ENCODE peak calls at places on chromosomes 3 and 15, in four cellular contexts. E is HepG2, T is B cell, R is tibial artery. X is an unnamed sample.

GRCh38 chr3:32424581-32425250 is 33.1 kb downstream of the CMTM7 start:
- DNase-seq in E (no peak), T (no peak), R (no peak), X (no peak)

GRCh38 chr15:62617741-62618140 is 424.8 kb upstream of the TPM1 start:
- DNase-seq in E (no peak), T (no peak), R (no peak), X (no peak)

GRCh38 chr15:55695432-55695831 is 47.5 kb downstream of the PRTG start:
- DNase-seq in E (no peak), T (no peak), R (no peak), X (no peak)

GRCh38 chr3:192010490-192010889 is 549.5 kb downstream of the PYDC2 start:
- DNase-seq in E (no peak), T (no peak), R (no peak), X (no peak)

GRCh38 chr3:125146601-125147490 is 65.7 kb downstream of the SLC12A8 start:
- DNase-seq in E (no peak), T (peak; percentile 64), R (no peak), X (no peak)

GRCh38 chr3:193776626-193777025 is 183.6 kb downstream of the OPA1 start:
- DNase-seq in E (no peak), T (peak; percentile 52), R (no peak), X (no peak)

GRCh38 chr3:192947421-192947820 is 29.8 kb upstream of the MB21D2 start:
- DNase-seq in E (no peak), T (no peak), R (no peak), X (no peak)

GRCh38 chr3:17491601-17492000 is 250.8 kb downstream of the TBC1D5 start:
- DNase-seq in E (no peak), T (no peak), R (no peak), X (no peak)

GRCh38 chr3:98812851-98813374 is 49.8 kb downstream of the ST3GAL6 start:
- DNase-seq in E (peak; percentile 82), T (no peak), R (no peak), X (no peak)

GRCh38 chr15:100241572-100242479 is 99.9 kb downstream of the ADAMTS17 start:
- DNase-seq in E (peak; percentile 63), T (no peak), R (peak; percentile 85), X (no peak)

GRCh38 chr3:123424321-123424998 is 24.4 kb downstream of the ADCY5 start:
- DNase-seq in E (no peak), T (no peak), R (peak; percentile 92), X (no peak)

GRCh38 chr3:74033366-74033765 is 408.6 kb upstream of the PDZRN3 start:
- DNase-seq in E (no peak), T (no peak), R (no peak), X (no peak)

GRCh38 chr3:37819591-37819990 is 42.1 kb upstream of the CTDSPL start:
- DNase-seq in E (no peak), T (no peak), R (no peak), X (peak; percentile 83)

GRCh38 chr3:72738752-72739520 is 109.3 kb downstream of the SHQ1 start:
- DNase-seq in E (no peak), T (peak; percentile 49), R (no peak), X (no peak)

GRCh38 chr3:180680097-180680430 is 775 bp upstream of the CCDC39 start:
- DNase-seq in E (no peak), T (no peak), R (no peak), X (no peak)

GRCh38 chr15:37038036-37038715 is 62.2 kb downstream of the MEIS2 start:
- DNase-seq in E (no peak), T (no peak), R (no peak), X (no peak)

GRCh38 chr15:81160312-81161214 is 26.5 kb downstream of the CFAP161 start:
- DNase-seq in E (no peak), T (no peak), R (peak; percentile 79), X (peak; percentile 79)

GRCh38 chr3:56879453-56880224 is 77.9 kb upstream of the ARHGEF3 start:
- DNase-seq in E (no peak), T (no peak), R (no peak), X (no peak)

GRCh38 chr3:36906504-36907149 is 38.2 kb downstream of the TRANK1 start:
- DNase-seq in E (no peak), T (no peak), R (no peak), X (no peak)

GRCh38 chr3:131091768-131092167 is 65.1 kb downstream of the NEK11 start:
- DNase-seq in E (peak; percentile 8), T (no peak), R (no peak), X (no peak)

GRCh38 chr3:196813903-196814302 is 53.8 kb upstream of the SENP5 start:
- DNase-seq in E (no peak), T (no peak), R (no peak), X (no peak)

GRCh38 chr15:52023169-52023922 is 4.3 kb downstream of the MAPK6 start:
- DNase-seq in E (no peak), T (no peak), R (no peak), X (no peak)

GRCh38 chr3:155244699-155245098 is 48.8 kb downstream of the STRIT1 start:
- DNase-seq in E (no peak), T (no peak), R (no peak), X (no peak)

GRCh38 chr15:57685316-57685715 is 21.2 kb upstream of the POLR2M start:
- DNase-seq in E (no peak), T (no peak), R (no peak), X (no peak)

GRCh38 chr15:57684491-57685184 is 21.9 kb upstream of the POLR2M start:
- DNase-seq in E (no peak), T (no peak), R (no peak), X (peak; percentile 38)

GRCh38 chr15:57686657-57687056 is 19.9 kb upstream of the POLR2M start:
- DNase-seq in E (no peak), T (no peak), R (no peak), X (no peak)

GRCh38 chr15:57683481-57683880 is 23.0 kb upstream of the POLR2M start:
- DNase-seq in E (no peak), T (no peak), R (no peak), X (no peak)

DNA sequence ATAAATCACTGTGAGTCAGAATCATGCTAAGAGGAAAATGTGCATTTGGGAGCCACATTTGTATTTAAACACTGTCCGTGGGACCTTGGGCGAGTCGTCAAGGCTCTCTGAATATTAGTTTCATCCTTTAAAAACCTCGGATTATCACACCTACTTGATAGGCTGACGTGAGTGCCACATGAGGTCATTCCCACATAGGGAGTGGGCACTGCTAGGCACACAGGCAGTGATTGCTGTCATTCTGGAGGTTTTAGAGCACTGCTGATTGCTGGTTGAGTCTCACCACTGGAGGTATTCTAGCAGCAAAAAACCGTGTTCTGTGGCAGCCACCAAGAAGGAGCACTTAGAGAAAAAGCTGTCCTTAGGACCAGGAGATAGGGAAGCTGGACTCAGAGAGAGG is 20.8 kb upstream of the POLR2M start:
- DNase-seq in E (no peak), T (no peak), R (no peak), X (no peak)
- TF ChIP-seq CTCF in E (no peak), T (no peak), R (no peak), X (no peak)

DNA sequence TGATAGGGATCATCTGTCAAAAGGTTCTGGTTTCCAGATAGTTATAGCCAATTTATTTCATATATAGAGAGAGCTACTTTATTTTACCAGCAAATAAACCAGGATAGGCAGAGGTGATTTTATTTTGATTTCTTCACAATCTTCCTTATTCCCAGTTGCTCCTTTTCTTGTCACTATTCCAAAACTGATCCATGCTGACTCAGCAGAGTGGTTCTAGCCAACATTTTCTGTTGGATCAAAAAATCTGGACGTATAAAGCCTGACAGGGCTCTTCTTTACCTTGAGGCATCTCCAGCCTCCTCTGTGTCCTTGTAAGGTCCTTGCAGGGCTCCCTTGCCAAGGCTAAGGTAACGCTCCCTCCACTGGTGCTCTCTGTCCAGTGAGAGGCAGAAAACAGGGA is 15.8 kb downstream of the HDC start:
- DNase-seq in E (no peak), T (no peak), R (no peak), X (no peak)
- TF ChIP-seq CTCF in E (no peak), T (no peak), R (no peak), X (no peak)

DNA sequence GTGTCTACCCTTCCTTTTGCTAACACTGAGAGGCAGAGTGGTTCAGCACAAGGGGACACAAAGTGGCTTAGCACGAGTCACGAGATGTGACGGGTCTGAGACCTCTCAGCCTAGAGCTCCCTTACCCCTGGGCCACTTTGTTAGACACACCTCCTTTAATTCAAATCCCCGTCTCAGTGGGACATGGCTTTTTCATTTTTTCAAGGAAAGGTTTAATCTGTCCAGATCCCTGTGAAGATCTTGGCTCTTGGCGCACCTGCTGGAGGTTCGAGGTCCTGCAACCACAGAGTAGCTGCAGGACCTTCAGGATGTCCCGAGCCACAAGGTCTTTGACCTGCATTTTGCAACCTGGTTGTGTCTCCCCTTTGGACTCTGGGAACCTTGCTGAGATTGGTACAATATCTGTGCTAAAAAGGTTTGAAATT is 52.0 kb downstream of the LPP start:
- DNase-seq in E (peak; percentile 81), T (no peak), R (no peak), X (no peak)
- TF ChIP-seq CTCF in E (peak; percentile 66), T (no peak), R (peak; percentile 25), X (no peak)

GRCh38 chr3:113828605-113829004 is 10.0 kb upstream of the GRAMD1C start:
- DNase-seq in E (no peak), T (no peak), R (no peak), X (no peak)

GRCh38 chr3:113819866-113820265 is 18.7 kb upstream of the GRAMD1C start:
- DNase-seq in E (no peak), T (no peak), R (no peak), X (no peak)

GRCh38 chr3:113829576-113830354 is 8.8 kb upstream of the GRAMD1C start:
- DNase-seq in E (no peak), T (peak; percentile 46), R (no peak), X (no peak)

DNA sequence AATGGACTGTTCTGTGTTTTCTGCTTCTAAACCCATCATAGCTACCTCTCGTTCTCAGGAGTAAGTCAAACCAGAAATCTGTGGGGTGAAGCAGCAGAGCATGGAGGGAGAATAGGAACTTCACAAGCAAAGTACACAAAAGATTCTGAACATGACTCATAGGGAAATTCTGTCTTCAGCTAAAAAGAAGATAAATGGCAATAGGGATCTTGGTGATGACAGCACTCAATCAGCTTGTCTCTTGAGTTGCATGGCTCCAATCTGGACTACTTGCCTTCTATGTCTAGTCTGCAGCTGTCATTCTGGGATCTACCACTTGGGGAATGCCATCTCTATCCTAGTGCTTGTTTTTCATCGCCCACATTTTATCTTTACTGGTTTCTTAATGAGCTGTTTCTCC is 13.5 kb upstream of the GRAMD1C start:
- DNase-seq in E (no peak), T (peak; percentile 70), R (no peak), X (no peak)
- TF ChIP-seq CTCF in E (peak; percentile 4), T (no peak), R (no peak), X (no peak)

GRCh38 chr3:104102386-104102785 is 1264.3 kb upstream of the ALCAM start:
- DNase-seq in E (peak; percentile 29), T (no peak), R (no peak), X (no peak)
- TF ChIP-seq CTCF in E (peak; percentile 72), T (peak; percentile 79), R (peak; percentile 15), X (no peak)

DNA sequence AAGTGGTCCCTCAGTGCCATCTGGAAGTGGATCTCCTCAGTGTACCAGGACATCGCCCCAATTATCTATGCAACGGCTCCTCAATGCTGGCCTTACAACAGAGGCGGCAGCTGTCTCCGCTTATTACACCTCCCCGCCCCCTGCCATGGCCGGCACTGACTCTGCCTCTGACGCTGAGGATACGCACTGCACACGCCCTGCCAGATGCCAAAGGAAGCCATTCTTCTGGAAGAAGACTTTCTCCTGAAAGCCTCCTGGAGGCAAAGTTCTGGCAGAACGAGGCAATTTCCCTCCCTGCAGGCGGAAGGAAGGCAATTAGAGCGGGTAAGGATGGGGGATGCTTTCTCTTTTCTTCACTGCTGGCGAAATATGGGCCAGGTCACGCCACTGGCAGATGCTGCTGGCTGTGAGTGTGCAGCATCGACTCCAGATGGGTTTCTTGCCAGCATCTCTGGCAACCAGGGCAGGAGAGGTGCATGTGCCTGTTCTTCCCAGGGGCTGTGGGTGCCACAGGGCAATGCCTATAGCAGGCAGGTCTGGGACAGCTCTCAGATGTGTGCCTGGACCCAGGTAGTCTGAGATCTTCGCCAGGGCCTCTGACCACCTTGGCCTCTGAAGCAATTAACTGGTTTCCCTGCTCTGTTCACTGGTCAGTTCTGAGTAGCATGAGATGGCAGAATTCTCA is 62.2 kb upstream of the MRPS22 start:
- DNase-seq in E (no peak), T (no peak), R (no peak), X (no peak)
- TF ChIP-seq CTCF in E (no peak), T (no peak), R (no peak), X (no peak)